ENCODE peak calls at places on chromosome 16, in six cellular contexts. One of them, this sample, is unnamed.

GRCh38 chr16:87678618-87679017 is 76.3 kb downstream of the JPH3 start:
- DNase-seq in kidney epithelial cell: no peak
- DNase-seq in choroid plexus epithelial cell: no peak
- DNase-seq in NB4: no peak
- DNase-seq in coronary artery: no peak
- DNase-seq in brain microvascular endothelial cell: peak
- DNase-seq in this sample: no peak

GRCh38 chr16:67560827-67561342 is 1.4 kb upstream of the CTCF start:
- DNase-seq in choroid plexus epithelial cell: no peak
- DNase-seq in coronary artery: no peak
- DNase-seq in NB4: no peak
- DNase-seq in brain microvascular endothelial cell: no peak
- DNase-seq in kidney epithelial cell: no peak
- DNase-seq in this sample: peak

GRCh38 chr16:54447606-54448440 is 161.2 kb upstream of the IRX3 start:
- DNase-seq in brain microvascular endothelial cell: peak
- DNase-seq in coronary artery: no peak
- DNase-seq in kidney epithelial cell: peak
- DNase-seq in NB4: peak
- DNase-seq in choroid plexus epithelial cell: peak
- DNase-seq in this sample: no peak

GRCh38 chr16:28820016-28820415 is 2.8 kb upstream of the ATXN2L start:
- DNase-seq in brain microvascular endothelial cell: no peak
- DNase-seq in choroid plexus epithelial cell: no peak
- DNase-seq in NB4: no peak
- DNase-seq in coronary artery: no peak
- DNase-seq in kidney epithelial cell: no peak
- DNase-seq in this sample: no peak

GRCh38 chr16:20084624-20085226 is 11.0 kb upstream of the GPR139 start:
- DNase-seq in choroid plexus epithelial cell: no peak
- DNase-seq in brain microvascular endothelial cell: no peak
- DNase-seq in kidney epithelial cell: no peak
- DNase-seq in NB4: peak
- DNase-seq in coronary artery: no peak
- DNase-seq in this sample: no peak

GRCh38 chr16:28186752-28187151 is 25.0 kb downstream of the XPO6 start:
- DNase-seq in NB4: no peak
- DNase-seq in kidney epithelial cell: no peak
- DNase-seq in brain microvascular endothelial cell: no peak
- DNase-seq in coronary artery: no peak
- DNase-seq in choroid plexus epithelial cell: peak
- DNase-seq in this sample: peak

GRCh38 chr16:68645494-68646388 is 631 bp downstream of the CDH3 start:
- DNase-seq in coronary artery: no peak
- DNase-seq in brain microvascular endothelial cell: no peak
- DNase-seq in NB4: no peak
- DNase-seq in kidney epithelial cell: no peak
- DNase-seq in choroid plexus epithelial cell: no peak
- DNase-seq in this sample: no peak

GRCh38 chr16:53726625-53727024 is 22.7 kb downstream of the FTO start:
- DNase-seq in NB4: no peak
- DNase-seq in coronary artery: no peak
- DNase-seq in choroid plexus epithelial cell: no peak
- DNase-seq in brain microvascular endothelial cell: peak
- DNase-seq in kidney epithelial cell: peak
- DNase-seq in this sample: no peak

GRCh38 chr16:68072038-68072695 is 13.0 kb upstream of the NFATC3 start:
- DNase-seq in coronary artery: no peak
- DNase-seq in kidney epithelial cell: no peak
- DNase-seq in brain microvascular endothelial cell: peak
- DNase-seq in choroid plexus epithelial cell: peak
- DNase-seq in NB4: peak
- DNase-seq in this sample: no peak

GRCh38 chr16:47873434-47873833 is 282.4 kb downstream of the ABCC12 start:
- DNase-seq in coronary artery: no peak
- DNase-seq in NB4: peak
- DNase-seq in choroid plexus epithelial cell: no peak
- DNase-seq in brain microvascular endothelial cell: no peak
- DNase-seq in kidney epithelial cell: no peak
- DNase-seq in this sample: peak

GRCh38 chr16:58563235-58563634 is 47.9 kb downstream of the SETD6 start:
- DNase-seq in brain microvascular endothelial cell: peak
- DNase-seq in NB4: peak
- DNase-seq in kidney epithelial cell: peak
- DNase-seq in choroid plexus epithelial cell: peak
- DNase-seq in coronary artery: no peak
- DNase-seq in this sample: no peak

GRCh38 chr16:74304164-74304834 is 7.7 kb downstream of the PSMD7 start:
- DNase-seq in brain microvascular endothelial cell: no peak
- DNase-seq in NB4: peak
- DNase-seq in choroid plexus epithelial cell: peak
- DNase-seq in kidney epithelial cell: no peak
- DNase-seq in coronary artery: no peak
- DNase-seq in this sample: no peak
- TF ChIP-seq CTCF in brain microvascular endothelial cell: peak
- TF ChIP-seq CTCF in NB4: peak
- TF ChIP-seq CTCF in choroid plexus epithelial cell: peak
- TF ChIP-seq CTCF in kidney epithelial cell: peak
- TF ChIP-seq CTCF in coronary artery: no peak
- TF ChIP-seq CTCF in this sample: peak

DNA sequence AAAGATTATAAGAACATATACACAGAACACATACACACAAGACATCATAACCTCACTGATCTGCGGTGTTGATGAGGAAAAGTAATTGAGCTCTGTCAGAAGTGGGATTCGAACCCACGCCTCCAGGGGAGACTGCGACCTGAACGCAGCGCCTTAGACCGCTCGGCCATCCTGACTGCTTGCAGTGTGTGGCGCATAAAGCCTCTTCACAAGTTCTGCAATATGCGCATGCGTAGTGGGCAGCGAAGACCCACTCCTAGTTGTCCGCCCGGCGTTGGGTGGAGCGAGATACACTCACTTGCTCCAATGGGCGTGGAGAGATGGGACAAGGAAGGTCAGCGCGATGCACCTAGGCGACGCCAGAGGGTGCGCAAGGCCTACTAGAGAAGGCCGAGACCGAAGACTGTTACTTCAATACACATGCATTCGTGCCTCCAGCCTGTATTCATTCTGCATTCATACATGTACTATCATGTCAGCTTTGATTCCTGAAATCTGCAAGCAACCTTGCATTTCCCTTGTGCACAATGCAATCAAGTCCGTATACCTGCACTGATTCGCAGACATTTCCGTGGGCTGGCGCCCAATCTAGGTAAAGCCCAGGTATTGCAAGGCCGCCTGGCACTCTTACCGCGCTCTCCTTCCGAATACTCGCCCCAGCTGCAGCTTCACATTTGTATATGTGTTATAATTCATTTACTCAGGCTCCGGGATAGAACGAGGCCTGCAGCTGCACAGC is 16.1 kb upstream of the PLLP start:
- DNase-seq in NB4: peak
- DNase-seq in coronary artery: peak
- DNase-seq in kidney epithelial cell: peak
- DNase-seq in brain microvascular endothelial cell: peak
- DNase-seq in choroid plexus epithelial cell: peak
- DNase-seq in this sample: peak
- H3K4me3 ChIP-seq in NB4: peak
- H3K4me3 ChIP-seq in coronary artery: peak
- H3K4me3 ChIP-seq in kidney epithelial cell: peak
- H3K4me3 ChIP-seq in brain microvascular endothelial cell: peak
- H3K4me3 ChIP-seq in choroid plexus epithelial cell: peak
- H3K4me3 ChIP-seq in this sample: peak

GRCh38 chr16:8655184-8655717 is 19.2 kb upstream of the ABAT start:
- DNase-seq in coronary artery: no peak
- DNase-seq in brain microvascular endothelial cell: peak
- DNase-seq in choroid plexus epithelial cell: peak
- DNase-seq in kidney epithelial cell: no peak
- DNase-seq in NB4: peak
- DNase-seq in this sample: peak
- TF ChIP-seq CTCF in coronary artery: no peak
- TF ChIP-seq CTCF in brain microvascular endothelial cell: peak
- TF ChIP-seq CTCF in choroid plexus epithelial cell: peak
- TF ChIP-seq CTCF in kidney epithelial cell: peak
- TF ChIP-seq CTCF in NB4: peak
- TF ChIP-seq CTCF in this sample: peak

GRCh38 chr16:14364386-14365199 is 265.5 kb downstream of the PARN start:
- DNase-seq in NB4: no peak
- DNase-seq in brain microvascular endothelial cell: peak
- DNase-seq in kidney epithelial cell: peak
- DNase-seq in choroid plexus epithelial cell: peak
- DNase-seq in coronary artery: no peak
- DNase-seq in this sample: no peak
- H3K4me3 ChIP-seq in NB4: no peak
- H3K4me3 ChIP-seq in brain microvascular endothelial cell: no peak
- H3K4me3 ChIP-seq in kidney epithelial cell: no peak
- H3K4me3 ChIP-seq in choroid plexus epithelial cell: no peak
- H3K4me3 ChIP-seq in coronary artery: no peak
- H3K4me3 ChIP-seq in this sample: no peak